ENCODE peak calls at places on chromosomes 4 and X, in six cellular contexts. One of them, this sample, is unnamed.

GRCh38 chr4:124890522-124890921 is 178.0 kb upstream of the ANKRD50 start:
- DNase-seq in testis: no peak
- DNase-seq in fibroblast of mammary gland: peak
- DNase-seq in body of pancreas: no peak
- DNase-seq in mucosa of descending colon: no peak
- DNase-seq in lower leg skin: no peak
- DNase-seq in this sample: no peak

GRCh38 chr4:36256398-36256828 is 12.1 kb upstream of the ARAP2 start:
- DNase-seq in testis: no peak
- DNase-seq in mucosa of descending colon: no peak
- DNase-seq in lower leg skin: no peak
- DNase-seq in body of pancreas: no peak
- DNase-seq in fibroblast of mammary gland: no peak
- DNase-seq in this sample: no peak

GRCh38 chrX:112614640-112615039 is 65.1 kb downstream of the LHFPL1 start:
- DNase-seq in body of pancreas: no peak
- DNase-seq in testis: no peak
- DNase-seq in mucosa of descending colon: no peak
- DNase-seq in lower leg skin: no peak
- DNase-seq in fibroblast of mammary gland: peak
- DNase-seq in this sample: no peak

GRCh38 chr4:82423245-82424054 is 6.8 kb downstream of the HNRNPDL start:
- DNase-seq in body of pancreas: no peak
- DNase-seq in fibroblast of mammary gland: peak
- DNase-seq in testis: no peak
- DNase-seq in lower leg skin: no peak
- DNase-seq in mucosa of descending colon: no peak
- DNase-seq in this sample: no peak

GRCh38 chr4:3207531-3208037 is 41.4 kb upstream of the MSANTD1 start:
- DNase-seq in body of pancreas: no peak
- DNase-seq in lower leg skin: peak
- DNase-seq in fibroblast of mammary gland: peak
- DNase-seq in testis: no peak
- DNase-seq in mucosa of descending colon: no peak
- DNase-seq in this sample: no peak

GRCh38 chr4:89222171-89222570 is 85.4 kb downstream of the GPRIN3 start:
- DNase-seq in body of pancreas: no peak
- DNase-seq in mucosa of descending colon: no peak
- DNase-seq in lower leg skin: no peak
- DNase-seq in testis: no peak
- DNase-seq in fibroblast of mammary gland: no peak
- DNase-seq in this sample: no peak

GRCh38 chrX:22314692-22315091 is 42.0 kb downstream of the CBLL2 start:
- DNase-seq in body of pancreas: no peak
- DNase-seq in lower leg skin: no peak
- DNase-seq in fibroblast of mammary gland: peak
- DNase-seq in mucosa of descending colon: no peak
- DNase-seq in testis: no peak
- DNase-seq in this sample: no peak

GRCh38 chr4:52643846-52644245 is 15.3 kb downstream of the USP46 start:
- DNase-seq in testis: peak
- DNase-seq in body of pancreas: peak
- DNase-seq in fibroblast of mammary gland: peak
- DNase-seq in mucosa of descending colon: no peak
- DNase-seq in lower leg skin: peak
- DNase-seq in this sample: peak

GRCh38 chr4:151227731-151228130 is 49.2 kb upstream of the PRSS48 start:
- DNase-seq in testis: peak
- DNase-seq in body of pancreas: peak
- DNase-seq in fibroblast of mammary gland: peak
- DNase-seq in lower leg skin: no peak
- DNase-seq in mucosa of descending colon: no peak
- DNase-seq in this sample: peak

GRCh38 chr4:29805245-29805644 is 914.9 kb upstream of the PCDH7 start:
- DNase-seq in fibroblast of mammary gland: no peak
- DNase-seq in mucosa of descending colon: no peak
- DNase-seq in body of pancreas: no peak
- DNase-seq in lower leg skin: no peak
- DNase-seq in testis: peak
- DNase-seq in this sample: no peak

GRCh38 chr4:140152760-140153418 is 1.1 kb downstream of the MAML3 start:
- DNase-seq in body of pancreas: peak
- DNase-seq in testis: peak
- DNase-seq in lower leg skin: peak
- DNase-seq in fibroblast of mammary gland: peak
- DNase-seq in mucosa of descending colon: peak
- DNase-seq in this sample: peak

GRCh38 chr4:52718123-52718522 is 33.1 kb downstream of the ERVMER34-1 start:
- DNase-seq in lower leg skin: no peak
- DNase-seq in body of pancreas: no peak
- DNase-seq in testis: no peak
- DNase-seq in fibroblast of mammary gland: peak
- DNase-seq in mucosa of descending colon: no peak
- DNase-seq in this sample: peak

GRCh38 chr4:6986067-6986780 is 56.9 kb upstream of the TADA2B start:
- DNase-seq in body of pancreas: peak
- DNase-seq in fibroblast of mammary gland: peak
- DNase-seq in lower leg skin: peak
- DNase-seq in mucosa of descending colon: no peak
- DNase-seq in testis: peak
- DNase-seq in this sample: peak

GRCh38 chr4:157128395-157128794 is 52.4 kb downstream of the GLRB start:
- DNase-seq in lower leg skin: no peak
- DNase-seq in testis: peak
- DNase-seq in mucosa of descending colon: no peak
- DNase-seq in body of pancreas: peak
- DNase-seq in fibroblast of mammary gland: peak
- DNase-seq in this sample: peak

GRCh38 chr4:35300996-35301774 is 943.1 kb downstream of the ARAP2 start:
- DNase-seq in body of pancreas: no peak
- DNase-seq in fibroblast of mammary gland: no peak
- DNase-seq in lower leg skin: no peak
- DNase-seq in mucosa of descending colon: no peak
- DNase-seq in testis: no peak
- DNase-seq in this sample: no peak

GRCh38 chr4:128663325-128663724 is 146.2 kb upstream of the JADE1 start:
- DNase-seq in body of pancreas: peak
- DNase-seq in lower leg skin: no peak
- DNase-seq in mucosa of descending colon: no peak
- DNase-seq in testis: no peak
- DNase-seq in fibroblast of mammary gland: no peak
- DNase-seq in this sample: no peak

GRCh38 chr4:81052119-81053068 is 21.9 kb downstream of the BMP3 start:
- DNase-seq in mucosa of descending colon: peak
- DNase-seq in fibroblast of mammary gland: peak
- DNase-seq in body of pancreas: peak
- DNase-seq in testis: peak
- DNase-seq in lower leg skin: no peak
- DNase-seq in this sample: peak

GRCh38 chr4:8324640-8325239 is 55.2 kb downstream of the HTRA3 start:
- DNase-seq in lower leg skin: peak
- DNase-seq in body of pancreas: no peak
- DNase-seq in mucosa of descending colon: no peak
- DNase-seq in testis: no peak
- DNase-seq in fibroblast of mammary gland: no peak
- DNase-seq in this sample: peak

GRCh38 chr4:174648859-174649258 is 126.6 kb upstream of the HPGD start:
- DNase-seq in body of pancreas: no peak
- DNase-seq in mucosa of descending colon: no peak
- DNase-seq in lower leg skin: no peak
- DNase-seq in testis: no peak
- DNase-seq in fibroblast of mammary gland: no peak
- DNase-seq in this sample: no peak

GRCh38 chr4:147307896-147308680 is 172.8 kb upstream of the EDNRA start:
- DNase-seq in testis: no peak
- DNase-seq in body of pancreas: no peak
- DNase-seq in mucosa of descending colon: no peak
- DNase-seq in fibroblast of mammary gland: no peak
- DNase-seq in lower leg skin: no peak
- DNase-seq in this sample: no peak

GRCh38 chrX:9926002-9926401 is 41.2 kb upstream of the CLDN34 start:
- DNase-seq in body of pancreas: no peak
- DNase-seq in testis: no peak
- DNase-seq in fibroblast of mammary gland: no peak
- DNase-seq in mucosa of descending colon: no peak
- DNase-seq in lower leg skin: no peak
- DNase-seq in this sample: no peak

GRCh38 chr4:84647307-84647884 is 64.5 kb downstream of the CDS1 start:
- DNase-seq in lower leg skin: no peak
- DNase-seq in body of pancreas: no peak
- DNase-seq in testis: no peak
- DNase-seq in mucosa of descending colon: no peak
- DNase-seq in fibroblast of mammary gland: peak
- DNase-seq in this sample: no peak

GRCh38 chrX:103628386-103629290 is at the start of gene TCEAL1:
- DNase-seq in lower leg skin: peak
- DNase-seq in body of pancreas: peak
- DNase-seq in mucosa of descending colon: peak
- DNase-seq in testis: peak
- DNase-seq in fibroblast of mammary gland: peak
- DNase-seq in this sample: peak

GRCh38 chr4:40180356-40180755 is 16.5 kb upstream of the RHOH start:
- DNase-seq in testis: no peak
- DNase-seq in fibroblast of mammary gland: peak
- DNase-seq in body of pancreas: no peak
- DNase-seq in lower leg skin: no peak
- DNase-seq in mucosa of descending colon: no peak
- DNase-seq in this sample: no peak

DNA sequence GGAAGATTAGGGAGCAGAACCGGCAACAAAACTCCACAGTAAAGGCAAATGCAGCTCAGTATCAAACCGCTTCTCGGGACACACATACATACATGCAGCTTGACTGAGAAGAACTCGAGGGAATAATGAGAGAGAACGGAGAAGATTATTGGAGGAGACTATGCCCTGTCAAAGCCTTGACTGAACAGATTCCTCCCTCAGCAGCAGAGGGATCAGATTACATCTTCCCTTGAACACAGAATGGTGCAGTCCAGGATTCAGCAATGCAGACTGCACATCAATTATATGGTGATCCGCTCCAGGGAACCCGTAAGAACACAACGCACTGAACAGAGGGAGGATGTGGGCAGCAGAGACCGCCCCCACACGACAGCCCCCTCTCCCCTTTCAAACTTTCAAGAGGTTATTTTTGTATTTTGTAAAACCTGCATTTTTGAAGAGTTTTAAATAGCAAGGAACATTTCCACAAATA is 183.2 kb downstream of the FBXW7 start:
- DNase-seq in fibroblast of mammary gland: peak
- DNase-seq in testis: peak
- DNase-seq in body of pancreas: peak
- DNase-seq in mucosa of descending colon: no peak
- DNase-seq in lower leg skin: peak
- DNase-seq in this sample: peak
- H3K4me3 ChIP-seq in fibroblast of mammary gland: peak
- H3K4me3 ChIP-seq in testis: peak
- H3K4me3 ChIP-seq in body of pancreas: no peak
- H3K4me3 ChIP-seq in mucosa of descending colon: no peak
- H3K4me3 ChIP-seq in lower leg skin: peak
- H3K4me3 ChIP-seq in this sample: no peak

GRCh38 chr4:170682511-170682910 is 592.8 kb upstream of the AADAT start:
- DNase-seq in lower leg skin: no peak
- DNase-seq in mucosa of descending colon: no peak
- DNase-seq in testis: no peak
- DNase-seq in body of pancreas: no peak
- DNase-seq in fibroblast of mammary gland: no peak
- DNase-seq in this sample: no peak
- H3K4me3 ChIP-seq in lower leg skin: no peak
- H3K4me3 ChIP-seq in mucosa of descending colon: no peak
- H3K4me3 ChIP-seq in testis: no peak
- H3K4me3 ChIP-seq in body of pancreas: no peak
- H3K4me3 ChIP-seq in fibroblast of mammary gland: no peak
- H3K4me3 ChIP-seq in this sample: no peak

DNA sequence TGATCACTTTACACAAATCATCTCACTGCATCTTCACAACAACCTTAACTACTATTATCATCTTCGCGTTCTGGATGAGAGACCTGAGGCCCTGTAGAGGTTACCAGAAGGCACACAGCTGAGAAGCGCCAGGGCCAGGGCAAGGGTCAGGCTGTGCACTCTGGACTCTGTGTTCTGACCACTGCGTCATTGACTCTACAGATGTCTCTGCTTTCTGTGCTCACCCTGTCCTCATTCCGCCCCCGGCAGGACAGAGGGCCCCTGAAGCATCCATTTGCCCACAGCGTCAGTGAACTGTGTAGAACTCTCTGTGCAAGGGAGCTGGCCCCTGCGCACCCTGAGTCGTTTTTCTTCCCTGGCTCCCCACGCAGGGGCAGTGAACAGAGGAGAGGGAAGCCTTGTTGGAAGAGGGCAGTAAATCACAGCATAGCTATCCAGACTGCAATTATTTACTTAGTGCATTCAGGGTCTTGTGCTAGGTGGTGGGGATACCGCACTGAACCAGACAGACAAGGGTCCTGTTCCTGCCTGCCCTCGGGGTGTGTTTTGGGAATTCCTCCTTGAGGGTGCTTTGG is 6.1 kb upstream of the WAS start:
- DNase-seq in testis: no peak
- DNase-seq in body of pancreas: no peak
- DNase-seq in fibroblast of mammary gland: no peak
- DNase-seq in lower leg skin: no peak
- DNase-seq in mucosa of descending colon: peak
- DNase-seq in this sample: no peak
- H3K4me3 ChIP-seq in testis: no peak
- H3K4me3 ChIP-seq in body of pancreas: no peak
- H3K4me3 ChIP-seq in fibroblast of mammary gland: peak
- H3K4me3 ChIP-seq in lower leg skin: no peak
- H3K4me3 ChIP-seq in mucosa of descending colon: no peak
- H3K4me3 ChIP-seq in this sample: no peak

GRCh38 chrX:45230410-45230809 is 29.7 kb upstream of the DIPK2B start:
- DNase-seq in testis: no peak
- DNase-seq in mucosa of descending colon: no peak
- DNase-seq in fibroblast of mammary gland: no peak
- DNase-seq in body of pancreas: no peak
- DNase-seq in lower leg skin: no peak
- DNase-seq in this sample: no peak

GRCh38 chrX:45233541-45233940 is 32.9 kb upstream of the DIPK2B start:
- DNase-seq in fibroblast of mammary gland: peak
- DNase-seq in testis: no peak
- DNase-seq in lower leg skin: no peak
- DNase-seq in body of pancreas: no peak
- DNase-seq in mucosa of descending colon: no peak
- DNase-seq in this sample: no peak

GRCh38 chrX:45229348-45229747 is 28.7 kb upstream of the DIPK2B start:
- DNase-seq in body of pancreas: no peak
- DNase-seq in fibroblast of mammary gland: no peak
- DNase-seq in lower leg skin: no peak
- DNase-seq in mucosa of descending colon: no peak
- DNase-seq in testis: no peak
- DNase-seq in this sample: no peak

GRCh38 chrX:45232139-45232538 is 31.5 kb upstream of the DIPK2B start:
- DNase-seq in lower leg skin: no peak
- DNase-seq in testis: no peak
- DNase-seq in mucosa of descending colon: no peak
- DNase-seq in fibroblast of mammary gland: no peak
- DNase-seq in body of pancreas: no peak
- DNase-seq in this sample: no peak

DNA sequence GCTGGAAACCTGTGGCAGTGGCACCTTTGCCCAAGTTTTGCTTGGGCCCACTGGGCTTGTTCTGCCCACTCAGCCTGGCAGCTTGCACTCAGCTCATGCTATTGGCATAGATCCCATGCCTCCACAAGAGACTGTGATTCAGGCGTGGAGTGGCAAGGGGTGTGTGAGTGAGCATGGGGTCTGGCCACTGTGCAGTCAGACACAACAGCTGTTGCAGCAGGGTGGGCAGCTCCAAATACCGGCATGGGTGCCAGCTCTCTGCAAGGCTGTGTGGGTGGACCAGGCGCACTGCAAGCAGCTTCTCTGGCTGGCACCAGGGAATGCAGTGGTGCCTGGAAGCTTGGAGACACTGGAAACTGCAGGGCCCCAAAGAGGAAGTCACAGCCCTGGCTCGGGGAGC is 27.4 kb upstream of the DIPK2B start:
- DNase-seq in body of pancreas: no peak
- DNase-seq in lower leg skin: no peak
- DNase-seq in testis: no peak
- DNase-seq in fibroblast of mammary gland: no peak
- DNase-seq in mucosa of descending colon: no peak
- DNase-seq in this sample: no peak
- H3K4me3 ChIP-seq in body of pancreas: no peak
- H3K4me3 ChIP-seq in lower leg skin: no peak
- H3K4me3 ChIP-seq in testis: no peak
- H3K4me3 ChIP-seq in fibroblast of mammary gland: no peak
- H3K4me3 ChIP-seq in mucosa of descending colon: no peak
- H3K4me3 ChIP-seq in this sample: no peak